ENCODE peak calls at places on chromosomes 4 and X, in six cellular contexts. R, W, M, Y, L and Q are unnamed samples.

GRCh38 chrX:40107291-40108083 is 9.7 kb upstream of the BCOR start:
- DNase-seq in R (no peak), W (no peak), M (no peak), Y (no peak), L (peak), Q (no peak)

GRCh38 chrX:116009871-116010710 is 160.5 kb upstream of the AGTR2 start:
- DNase-seq in R (no peak), W (no peak), M (no peak), Y (no peak), L (no peak), Q (no peak)

GRCh38 chr4:140298001-140298400 is 75.4 kb upstream of the SCOC start:
- DNase-seq in R (no peak), W (no peak), M (no peak), Y (no peak), L (no peak), Q (no peak)

GRCh38 chrX:5852941-5853340 is 375.7 kb downstream of the NLGN4X start:
- DNase-seq in R (no peak), W (no peak), M (no peak), Y (no peak), L (no peak), Q (no peak)

GRCh38 chr4:130026185-130026584 is 930.2 kb downstream of the C4orf33 start:
- DNase-seq in R (no peak), W (no peak), M (no peak), Y (no peak), L (no peak), Q (no peak)

GRCh38 chr4:25253072-25253447 is 19.2 kb downstream of the PI4K2B start:
- DNase-seq in R (peak), W (no peak), M (no peak), Y (no peak), L (no peak), Q (no peak)

GRCh38 chr4:185872747-185873380 is 60.9 kb upstream of the SORBS2 start:
- DNase-seq in R (peak), W (no peak), M (no peak), Y (no peak), L (no peak), Q (no peak)

GRCh38 chr4:48017108-48017527 is 546 bp downstream of the NIPAL1 start:
- DNase-seq in R (peak), W (peak), M (peak), Y (no peak), L (no peak), Q (peak)

GRCh38 chr4:184471872-184472539 is 2.3 kb downstream of the IRF2 start:
- DNase-seq in R (no peak), W (peak), M (no peak), Y (no peak), L (no peak), Q (no peak)

GRCh38 chr4:11623726-11624037 is 195.0 kb upstream of the HS3ST1 start:
- DNase-seq in R (peak), W (peak), M (no peak), Y (no peak), L (no peak), Q (no peak)

GRCh38 chrX:103329991-103330390 is at the start of gene TCEAL7:
- DNase-seq in R (no peak), W (peak), M (no peak), Y (no peak), L (peak), Q (no peak)

GRCh38 chr4:121952290-121952689 is 430 bp upstream of the TRPC3 start:
- DNase-seq in R (no peak), W (no peak), M (no peak), Y (no peak), L (no peak), Q (no peak)

GRCh38 chr4:146522862-146523205 is 1.1 kb upstream of the SLC10A7 start:
- DNase-seq in R (peak), W (peak), M (no peak), Y (no peak), L (no peak), Q (no peak)

GRCh38 chrX:54358424-54359211 is 772 bp upstream of the WNK3 start:
- DNase-seq in R (peak), W (peak), M (peak), Y (no peak), L (peak), Q (peak)

GRCh38 chr4:27154706-27155105 is 294.1 kb downstream of the STIM2 start:
- DNase-seq in R (peak), W (peak), M (peak), Y (no peak), L (no peak), Q (peak)

GRCh38 chrX:131734621-131735020 is 190.7 kb downstream of the OR13H1 start:
- DNase-seq in R (peak), W (no peak), M (no peak), Y (no peak), L (peak), Q (no peak)

GRCh38 chr4:159946983-159947645 is 844.2 kb downstream of the RAPGEF2 start:
- DNase-seq in R (peak), W (peak), M (peak), Y (peak), L (no peak), Q (peak)

GRCh38 chrX:118552501-118552900 is 56.9 kb downstream of the DOCK11 start:
- DNase-seq in R (peak), W (peak), M (peak), Y (no peak), L (no peak), Q (no peak)

GRCh38 chr4:141789716-141790115 is 153.3 kb downstream of the IL15 start:
- DNase-seq in R (no peak), W (no peak), M (no peak), Y (no peak), L (no peak), Q (no peak)

GRCh38 chr4:152357206-152357605 is 178.7 kb downstream of the FBXW7 start:
- DNase-seq in R (peak), W (peak), M (no peak), Y (no peak), L (no peak), Q (no peak)